ENCODE peak calls at places on chromosomes 11 and 22, in eight cellular contexts. M is OCI-LY7, C is fibroblast of lung, E is suprapubic skin, Y is NCI-H1092 treated with DMSO at 0.1 percent for 48 hours, G is A549, Q is esophagus muscularis mucosa, D is NCI-H2029 treated with DMSO at 0.1 percent for 48 hours. L is an unnamed sample.

GRCh38 chr22:19378362-19378711 is 53.2 kb downstream of the HIRA start:
- DNase-seq in M (no peak), C (no peak), E (no peak), Y (no peak), G (no peak), Q (no peak), D (no peak), L (no peak)

GRCh38 chr11:61833478-61833877 is 5.4 kb downstream of the FADS2 start:
- DNase-seq in M (no peak), C (no peak), E (no peak), Y (no peak), G (no peak), Q (no peak), D (no peak), L (no peak)

GRCh38 chr11:26753738-26754504 is 32.1 kb upstream of the SLC5A12 start:
- DNase-seq in M (peak; percentile 75), C (peak; percentile 86), E (no peak), Y (peak; percentile 13), G (peak; percentile 21), Q (no peak), D (peak; percentile 27), L (no peak)

GRCh38 chr11:74005721-74006517 is 3.0 kb downstream of the UCP3 start:
- DNase-seq in M (no peak), C (no peak), E (peak; percentile 71), Y (no peak), G (no peak), Q (no peak), D (no peak), L (no peak)

GRCh38 chr22:45916515-45916914 is 60.4 kb downstream of the WNT7B start:
- DNase-seq in M (no peak), C (no peak), E (no peak), Y (no peak), G (no peak), Q (no peak), D (no peak), L (no peak)

GRCh38 chr11:2794947-2795346 is 90.6 kb downstream of the CDKN1C start:
- DNase-seq in M (no peak), C (no peak), E (peak; percentile 65), Y (no peak), G (no peak), Q (no peak), D (no peak), L (no peak)

GRCh38 chr22:19800761-19801244 is 40.2 kb downstream of the TBX1 start:
- DNase-seq in M (no peak), C (no peak), E (no peak), Y (no peak), G (no peak), Q (no peak), D (no peak), L (no peak)

GRCh38 chr22:32237905-32238304 is 17.2 kb downstream of the SLC5A4 start:
- DNase-seq in M (no peak), C (no peak), E (no peak), Y (peak; percentile 26), G (no peak), Q (no peak), D (peak; percentile 35), L (no peak)

GRCh38 chr11:2721163-2721935 is 21.6 kb upstream of the KCNQ1OT1 start:
- DNase-seq in M (no peak), C (no peak), E (no peak), Y (no peak), G (no peak), Q (no peak), D (no peak), L (no peak)

GRCh38 chr22:29167032-29167911 is 38.4 kb upstream of the EMID1 start:
- DNase-seq in M (peak; percentile 55), C (no peak), E (no peak), Y (no peak), G (no peak), Q (no peak), D (no peak), L (peak; percentile 95)

GRCh38 chr22:47172771-47173534 is 410.5 kb downstream of the TBC1D22A start:
- DNase-seq in M (no peak), C (no peak), E (peak; percentile 69), Y (no peak), G (no peak), Q (no peak), D (no peak), L (no peak)

L was measured in stimulated activated naive B cell treated with anti-CD40 and anti-IgM and Interleukin-4, amounts not matched to agents 10 μg/mL and 1 μg/mL and 100 μg/mL, for 72 hours.